ENCODE peak calls at places on chromosome 13, in five cellular contexts. U, Z, B, I and Y are unnamed samples.

GRCh38 chr13:75633285-75633684 is 2.8 kb upstream of the LMO7 start:
- DNase-seq in U (no peak), Z (no peak), B (no peak), I (no peak), Y (no peak)

GRCh38 chr13:20967340-20967739 is 64.8 kb upstream of the XPO4 start:
- DNase-seq in U (no peak), Z (no peak), B (no peak), I (no peak), Y (no peak)

GRCh38 chr13:113273856-113274590 is 23.0 kb upstream of the LAMP1 start:
- DNase-seq in U (no peak), Z (no peak), B (no peak), I (no peak), Y (no peak)

GRCh38 chr13:33109319-33109718 is 93.1 kb downstream of the KL start:
- DNase-seq in U (no peak), Z (no peak), B (no peak), I (no peak), Y (no peak)

GRCh38 chr13:19860884-19861655 is 2.4 kb downstream of the ZMYM5 start:
- DNase-seq in U (no peak), Z (no peak), B (no peak), I (no peak), Y (no peak)

GRCh38 chr13:110210604-110210985 is 96.4 kb downstream of the COL4A1 start:
- DNase-seq in U (no peak), Z (no peak), B (no peak), I (no peak), Y (no peak)

GRCh38 chr13:67224148-67224846 is 5.8 kb downstream of the PCDH9 start:
- DNase-seq in U (peak), Z (peak), B (peak), I (peak), Y (peak)

GRCh38 chr13:73056054-73056962 is 2.5 kb upstream of the KLF5 start:
- DNase-seq in U (no peak), Z (no peak), B (no peak), I (no peak), Y (no peak)

GRCh38 chr13:51980918-51981317 is 30.3 kb downstream of the ATP7B start:
- DNase-seq in U (no peak), Z (no peak), B (no peak), I (no peak), Y (no peak)

GRCh38 chr13:111034811-111035210 is 80.3 kb upstream of the ARHGEF7 start:
- DNase-seq in U (no peak), Z (no peak), B (no peak), I (no peak), Y (no peak)

GRCh38 chr13:37616131-37616530 is 17.6 kb upstream of the POSTN start:
- DNase-seq in U (no peak), Z (no peak), B (no peak), I (no peak), Y (no peak)

GRCh38 chr13:100848304-100848703 is 173.7 kb upstream of the TMTC4 start:
- DNase-seq in U (no peak), Z (no peak), B (no peak), I (no peak), Y (no peak)

GRCh38 chr13:24625324-24625723 is 54.9 kb upstream of the ATP12A start:
- DNase-seq in U (no peak), Z (no peak), B (no peak), I (no peak), Y (no peak)

GRCh38 chr13:40438999-40439797 is 227.2 kb downstream of the FOXO1 start:
- DNase-seq in U (peak), Z (peak), B (no peak), I (peak), Y (no peak)